ENCODE peak calls at places on chromosomes 13 and 19, in four cellular contexts. One of them, this sample, is unnamed.

GRCh38 chr13:75419656-75420055 is 62.3 kb downstream of the TBC1D4 start:
- DNase-seq in IMR-90: no peak
- DNase-seq in tibial artery: no peak
- DNase-seq in body of pancreas: no peak
- DNase-seq in this sample: no peak

GRCh38 chr19:11279505-11280236 is 16.3 kb upstream of the TSPAN16 start:
- DNase-seq in IMR-90: no peak
- DNase-seq in tibial artery: no peak
- DNase-seq in body of pancreas: no peak
- DNase-seq in this sample: no peak

GRCh38 chr19:53509443-53509842 is 28.5 kb upstream of the ZNF331 start:
- DNase-seq in IMR-90: no peak
- DNase-seq in tibial artery: no peak
- DNase-seq in body of pancreas: no peak
- DNase-seq in this sample: no peak

GRCh38 chr13:60662595-60662994 is 265.6 kb downstream of the TDRD3 start:
- DNase-seq in IMR-90: no peak
- DNase-seq in tibial artery: no peak
- DNase-seq in body of pancreas: no peak
- DNase-seq in this sample: no peak

GRCh38 chr19:2702170-2703076 is at the start of gene GNG7:
- DNase-seq in IMR-90: peak; percentile 61
- DNase-seq in tibial artery: peak; percentile 91
- DNase-seq in body of pancreas: peak; percentile 97
- DNase-seq in this sample: no peak

GRCh38 chr19:55253842-55254624 is 4.8 kb downstream of the PPP6R1 start:
- DNase-seq in IMR-90: no peak
- DNase-seq in tibial artery: no peak
- DNase-seq in body of pancreas: peak; percentile 21
- DNase-seq in this sample: no peak

GRCh38 chr13:93183302-93183701 is 43.3 kb upstream of the GPC6 start:
- DNase-seq in IMR-90: no peak
- DNase-seq in tibial artery: no peak
- DNase-seq in body of pancreas: no peak
- DNase-seq in this sample: no peak

GRCh38 chr13:75312884-75313520 is 169.0 kb downstream of the TBC1D4 start:
- DNase-seq in IMR-90: no peak
- DNase-seq in tibial artery: no peak
- DNase-seq in body of pancreas: no peak
- DNase-seq in this sample: no peak

GRCh38 chr13:114043421-114044053 is 69.7 kb upstream of the C13orf46 start:
- DNase-seq in IMR-90: peak; percentile 95
- DNase-seq in tibial artery: no peak
- DNase-seq in body of pancreas: peak; percentile 58
- DNase-seq in this sample: no peak

GRCh38 chr13:101941095-101941777 is 460.6 kb downstream of the FGF14 start:
- DNase-seq in IMR-90: peak; percentile 2
- DNase-seq in tibial artery: no peak
- DNase-seq in body of pancreas: no peak
- DNase-seq in this sample: no peak

GRCh38 chr13:98977568-98978270 is at the start of gene DOCK9:
- DNase-seq in IMR-90: peak; percentile 65
- DNase-seq in tibial artery: no peak
- DNase-seq in body of pancreas: peak; percentile 68
- DNase-seq in this sample: peak; percentile 85

GRCh38 chr19:19256072-19256969 is 16.8 kb downstream of the TM6SF2 start:
- DNase-seq in IMR-90: no peak
- DNase-seq in tibial artery: no peak
- DNase-seq in body of pancreas: no peak
- DNase-seq in this sample: peak; percentile 32

GRCh38 chr13:57640582-57640981 is 9.0 kb downstream of the PCDH17 start:
- DNase-seq in IMR-90: no peak
- DNase-seq in tibial artery: no peak
- DNase-seq in body of pancreas: no peak
- DNase-seq in this sample: no peak

GRCh38 chr19:38079926-38080380 is 144.1 kb downstream of the DPF1 start:
- DNase-seq in IMR-90: peak; percentile 95
- DNase-seq in tibial artery: no peak
- DNase-seq in body of pancreas: peak; percentile 50
- DNase-seq in this sample: peak; percentile 52

GRCh38 chr13:99378985-99379734 is 72.0 kb upstream of the GPR183 start:
- DNase-seq in IMR-90: peak; percentile 35
- DNase-seq in tibial artery: no peak
- DNase-seq in body of pancreas: no peak
- DNase-seq in this sample: no peak

GRCh38 chr13:42656136-42656535 is 82.2 kb downstream of the TNFSF11 start:
- DNase-seq in IMR-90: no peak
- DNase-seq in tibial artery: no peak
- DNase-seq in body of pancreas: no peak
- DNase-seq in this sample: no peak

GRCh38 chr13:31815361-31816144 is 76.2 kb downstream of the RXFP2 start:
- DNase-seq in IMR-90: no peak
- DNase-seq in tibial artery: no peak
- DNase-seq in body of pancreas: no peak
- DNase-seq in this sample: no peak

GRCh38 chr13:95267662-95268369 is 33.4 kb downstream of the ABCC4 start:
- DNase-seq in IMR-90: peak; percentile 96
- DNase-seq in tibial artery: no peak
- DNase-seq in body of pancreas: no peak
- DNase-seq in this sample: peak; percentile 87

GRCh38 chr19:51127032-51127431 is 2.3 kb downstream of the SIGLEC9 start:
- DNase-seq in IMR-90: no peak
- DNase-seq in tibial artery: peak; percentile 46
- DNase-seq in body of pancreas: no peak
- DNase-seq in this sample: no peak

GRCh38 chr13:37065893-37066526 is 6.5 kb upstream of the SUPT20H start:
- DNase-seq in IMR-90: no peak
- DNase-seq in tibial artery: no peak
- DNase-seq in body of pancreas: no peak
- DNase-seq in this sample: no peak
- H3K4me1 ChIP-seq in IMR-90: no peaks in the 10 kb centered on the region
- H3K4me1 ChIP-seq in tibial artery: no peaks in the 10 kb centered on the region
- H3K4me1 ChIP-seq in body of pancreas: no peaks in the 10 kb centered on the region
- H3K4me1 ChIP-seq in this sample: no peaks in the 10 kb centered on the region

DNA sequence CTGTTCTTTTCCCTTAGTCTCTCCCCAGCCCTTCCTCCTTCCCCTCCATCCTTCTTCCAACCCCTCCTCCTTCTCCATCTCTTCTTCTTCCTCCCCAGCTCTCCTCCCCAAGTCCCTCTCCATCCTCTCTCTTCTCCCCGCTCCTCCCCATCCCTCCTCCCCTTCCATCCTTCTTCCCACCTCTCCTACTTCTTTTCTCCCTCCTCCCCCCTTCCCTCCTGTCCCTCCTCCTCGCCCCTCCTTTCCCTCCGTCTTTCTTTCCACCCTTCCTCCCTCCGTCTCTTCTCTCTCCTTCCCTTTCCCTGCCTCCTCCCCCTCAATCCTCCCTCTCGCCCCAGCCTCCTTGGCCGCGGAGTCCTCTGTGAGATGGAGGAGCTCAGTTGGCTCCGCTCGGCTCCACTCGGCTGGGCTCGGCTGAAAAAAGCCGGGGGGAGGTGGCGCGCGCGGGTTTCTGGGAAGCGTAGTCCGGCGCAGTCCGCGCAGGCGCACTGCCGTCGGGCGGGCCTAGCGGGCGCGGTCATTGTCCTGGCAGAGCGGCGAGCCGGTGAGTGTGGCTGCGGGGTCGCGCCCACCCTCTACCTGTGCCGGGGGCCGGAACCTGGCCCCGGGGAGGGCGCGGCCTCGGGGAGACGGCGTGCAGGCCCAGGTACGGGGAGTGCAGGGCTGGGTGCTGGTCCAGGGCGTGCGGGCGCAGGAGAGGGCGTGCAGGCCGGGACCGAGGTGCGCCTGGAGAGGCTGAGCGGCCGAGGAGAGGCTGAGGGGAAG is at the start of gene ZNF71:
- DNase-seq in IMR-90: peak; percentile 78
- DNase-seq in tibial artery: peak; percentile 93
- DNase-seq in body of pancreas: peak; percentile 91
- DNase-seq in this sample: peak; percentile 92
- H3K27ac ChIP-seq in IMR-90: peak within 1 kb of the TSS; percentile 87
- H3K27ac ChIP-seq in tibial artery: peak within 1 kb of the TSS; percentile 88
- H3K27ac ChIP-seq in body of pancreas: peak within 1 kb of the TSS; percentile 50
- H3K27ac ChIP-seq in this sample: peak within 1 kb of the TSS; percentile 40

DNA sequence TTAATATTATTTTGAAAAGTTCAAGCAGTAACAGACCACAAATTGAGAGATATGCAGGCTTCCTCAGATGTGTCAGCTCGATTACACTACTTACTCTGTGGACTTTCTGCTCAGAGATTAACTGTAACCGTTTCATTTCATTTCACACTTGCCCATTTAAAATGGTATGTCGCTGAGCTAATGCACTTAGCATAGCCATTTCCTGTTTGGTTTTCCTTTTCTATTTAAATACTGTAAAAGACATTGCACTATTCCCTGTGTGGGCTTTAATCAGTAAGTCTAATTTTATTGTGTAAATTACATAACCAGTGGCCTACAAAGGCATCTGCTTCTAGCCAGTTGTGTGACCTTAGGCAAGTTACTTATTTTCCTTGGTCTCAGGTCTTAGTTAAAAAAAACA is 237.6 kb downstream of the LACC1 start:
- DNase-seq in IMR-90: peak; percentile 48
- DNase-seq in tibial artery: no peak
- DNase-seq in body of pancreas: no peak
- DNase-seq in this sample: no peak
- H3K4me1 ChIP-seq in IMR-90: peaks cover 2% of the 10 kb centered on the region
- H3K4me1 ChIP-seq in tibial artery: peaks cover 39% of the 10 kb centered on the region
- H3K4me1 ChIP-seq in body of pancreas: peaks cover 5% of the 10 kb centered on the region
- H3K4me1 ChIP-seq in this sample: peaks cover 9% of the 10 kb centered on the region

DNA sequence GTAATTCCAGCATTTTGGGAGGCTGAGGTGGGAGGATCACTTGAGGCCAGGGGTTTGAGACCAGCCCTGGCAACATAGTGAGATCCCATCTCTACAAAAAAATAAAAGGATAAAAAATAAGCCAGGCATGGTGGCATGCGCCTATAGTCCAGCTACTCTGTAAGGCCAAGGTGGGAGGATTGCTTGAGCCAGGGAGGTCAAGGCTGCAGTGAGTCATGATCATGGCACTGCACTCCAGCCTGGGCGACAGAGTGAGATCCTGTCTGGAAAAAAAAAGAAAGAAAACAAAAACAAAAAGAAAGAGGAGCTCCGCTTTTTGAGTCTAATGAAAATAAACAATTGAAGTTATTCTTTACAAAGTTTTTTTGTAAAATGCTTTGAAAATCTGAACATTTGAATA is 326.2 kb downstream of the GPC5 start:
- DNase-seq in IMR-90: no peak
- DNase-seq in tibial artery: no peak
- DNase-seq in body of pancreas: no peak
- DNase-seq in this sample: no peak
- H3K27ac ChIP-seq in IMR-90: no peak overlapping the region
- H3K27ac ChIP-seq in tibial artery: no peak overlapping the region
- H3K27ac ChIP-seq in body of pancreas: no peak overlapping the region
- H3K27ac ChIP-seq in this sample: no peak overlapping the region

DNA sequence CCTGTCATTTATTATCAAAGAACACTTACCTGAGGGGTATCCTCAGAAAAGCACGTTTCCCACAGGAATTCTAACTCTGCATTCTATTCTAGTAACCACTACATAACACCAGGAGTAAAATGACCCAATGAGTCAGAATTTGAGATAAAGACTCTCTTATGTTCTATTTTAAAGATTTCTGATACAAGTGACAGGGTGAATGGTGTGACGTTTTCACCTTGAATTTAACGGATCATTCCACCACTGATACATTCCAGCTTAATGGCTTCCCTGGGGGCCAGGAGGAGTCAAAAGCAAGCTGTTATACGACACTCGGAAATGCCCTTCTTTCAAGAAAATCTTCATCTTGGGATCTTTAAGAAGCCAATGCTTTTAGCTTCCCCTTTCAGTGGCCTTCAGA is 55.2 kb downstream of the SLC7A1 start:
- DNase-seq in IMR-90: no peak
- DNase-seq in tibial artery: no peak
- DNase-seq in body of pancreas: no peak
- DNase-seq in this sample: no peak
- H3K4me1 ChIP-seq in IMR-90: peaks cover 4% of the 10 kb centered on the region
- H3K4me1 ChIP-seq in tibial artery: no peaks in the 10 kb centered on the region
- H3K4me1 ChIP-seq in body of pancreas: peaks cover 15% of the 10 kb centered on the region
- H3K4me1 ChIP-seq in this sample: no peaks in the 10 kb centered on the region

GRCh38 chr13:23563085-23563484 is 7.1 kb upstream of the TNFRSF19 start:
- DNase-seq in IMR-90: no peak
- DNase-seq in tibial artery: no peak
- DNase-seq in body of pancreas: no peak
- DNase-seq in this sample: no peak

GRCh38 chr13:23561261-23561660 is 9.0 kb upstream of the TNFRSF19 start:
- DNase-seq in IMR-90: no peak
- DNase-seq in tibial artery: no peak
- DNase-seq in body of pancreas: no peak
- DNase-seq in this sample: no peak

GRCh38 chr13:23558675-23559536 is 11.3 kb upstream of the TNFRSF19 start:
- DNase-seq in IMR-90: peak; percentile 92
- DNase-seq in tibial artery: no peak
- DNase-seq in body of pancreas: peak; percentile 35
- DNase-seq in this sample: peak; percentile 89

GRCh38 chr13:23557733-23558132 is 12.5 kb upstream of the TNFRSF19 start:
- DNase-seq in IMR-90: no peak
- DNase-seq in tibial artery: no peak
- DNase-seq in body of pancreas: no peak
- DNase-seq in this sample: no peak

GRCh38 chr13:23560571-23561089 is 9.6 kb upstream of the TNFRSF19 start:
- DNase-seq in IMR-90: no peak
- DNase-seq in tibial artery: no peak
- DNase-seq in body of pancreas: no peak
- DNase-seq in this sample: no peak
- H3K27ac ChIP-seq in IMR-90: no peak overlapping the region
- H3K27ac ChIP-seq in tibial artery: no peak overlapping the region
- H3K27ac ChIP-seq in body of pancreas: no peak overlapping the region
- H3K27ac ChIP-seq in this sample: no peak overlapping the region

DNA sequence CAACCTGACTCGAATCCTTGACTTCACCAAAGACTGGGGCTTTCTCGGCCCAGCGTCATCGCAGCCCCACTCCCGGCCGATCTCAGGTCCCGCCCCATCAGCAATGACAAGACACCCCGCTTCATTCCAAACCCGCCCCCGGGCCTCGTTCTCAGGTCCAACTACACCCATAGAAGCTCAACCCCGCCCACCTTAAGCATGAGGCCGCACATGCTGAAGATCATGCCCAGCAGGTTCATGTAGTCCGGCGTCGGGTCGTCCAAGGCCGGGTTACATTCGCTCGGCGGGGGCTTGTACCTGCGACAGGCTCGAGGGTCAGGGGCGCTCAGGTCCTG is 2.3 kb downstream of the WDR83 start:
- DNase-seq in IMR-90: peak; percentile 65
- DNase-seq in tibial artery: peak; percentile 77
- DNase-seq in body of pancreas: peak; percentile 57
- DNase-seq in this sample: peak; percentile 58
- H3K4me1 ChIP-seq in IMR-90: peaks cover 15% of the 10 kb centered on the region
- H3K4me1 ChIP-seq in tibial artery: peaks cover 34% of the 10 kb centered on the region
- H3K4me1 ChIP-seq in body of pancreas: peaks cover 50% of the 10 kb centered on the region
- H3K4me1 ChIP-seq in this sample: no peaks in the 10 kb centered on the region

This sample was measured in SJCRH30.